ENCODE peak calls at places on chromosomes 7 and 10, in four cellular contexts. N, C, O and D are unnamed samples.

GRCh38 chr7:34454381-34454780 is 203.6 kb upstream of the NPSR1 start:
- DNase-seq in N (no peak), C (no peak), O (no peak), D (no peak)

GRCh38 chr10:112963835-112964234 is 13.8 kb downstream of the TCF7L2 start:
- DNase-seq in N (no peak), C (no peak), O (no peak), D (no peak)

GRCh38 chr7:50660040-50660829 is 95.0 kb upstream of the DDC start:
- DNase-seq in N (peak), C (no peak), O (no peak), D (peak)

GRCh38 chr10:33412261-33413092 is 78.0 kb upstream of the NRP1 start:
- DNase-seq in N (no peak), C (no peak), O (peak), D (peak)

GRCh38 chr7:96667026-96667425 is 42.6 kb downstream of the SEM1 start:
- DNase-seq in N (no peak), C (no peak), O (no peak), D (no peak)

GRCh38 chr7:155257482-155258232 is 40.0 kb upstream of the INSIG1 start:
- DNase-seq in N (no peak), C (peak), O (peak), D (peak)

GRCh38 chr7:143884978-143885559 is 16.9 kb downstream of the TCAF1 start:
- DNase-seq in N (no peak), C (peak), O (no peak), D (peak)

GRCh38 chr7:40147371-40148246 is 12.8 kb downstream of the SUGCT start:
- DNase-seq in N (no peak), C (no peak), O (no peak), D (no peak)

GRCh38 chr7:26853788-26854393 is 10.5 kb downstream of the SKAP2 start:
- DNase-seq in N (no peak), C (no peak), O (no peak), D (no peak)

GRCh38 chr7:11427686-11428273 is 404.2 kb downstream of the THSD7A start:
- DNase-seq in N (no peak), C (no peak), O (no peak), D (no peak)

GRCh38 chr10:42646692-42647640 is 8.6 kb upstream of the ZNF33B start:
- DNase-seq in N (no peak), C (peak), O (no peak), D (no peak)

GRCh38 chr7:155670521-155670920 is 26.1 kb downstream of the RBM33 start:
- DNase-seq in N (no peak), C (no peak), O (no peak), D (no peak)

GRCh38 chr10:6382081-6382480 is 179.3 kb downstream of the PFKFB3 start:
- DNase-seq in N (no peak), C (no peak), O (no peak), D (no peak)

GRCh38 chr7:24158976-24159375 is 125.0 kb upstream of the NPY start:
- DNase-seq in N (no peak), C (no peak), O (no peak), D (no peak)

DNA sequence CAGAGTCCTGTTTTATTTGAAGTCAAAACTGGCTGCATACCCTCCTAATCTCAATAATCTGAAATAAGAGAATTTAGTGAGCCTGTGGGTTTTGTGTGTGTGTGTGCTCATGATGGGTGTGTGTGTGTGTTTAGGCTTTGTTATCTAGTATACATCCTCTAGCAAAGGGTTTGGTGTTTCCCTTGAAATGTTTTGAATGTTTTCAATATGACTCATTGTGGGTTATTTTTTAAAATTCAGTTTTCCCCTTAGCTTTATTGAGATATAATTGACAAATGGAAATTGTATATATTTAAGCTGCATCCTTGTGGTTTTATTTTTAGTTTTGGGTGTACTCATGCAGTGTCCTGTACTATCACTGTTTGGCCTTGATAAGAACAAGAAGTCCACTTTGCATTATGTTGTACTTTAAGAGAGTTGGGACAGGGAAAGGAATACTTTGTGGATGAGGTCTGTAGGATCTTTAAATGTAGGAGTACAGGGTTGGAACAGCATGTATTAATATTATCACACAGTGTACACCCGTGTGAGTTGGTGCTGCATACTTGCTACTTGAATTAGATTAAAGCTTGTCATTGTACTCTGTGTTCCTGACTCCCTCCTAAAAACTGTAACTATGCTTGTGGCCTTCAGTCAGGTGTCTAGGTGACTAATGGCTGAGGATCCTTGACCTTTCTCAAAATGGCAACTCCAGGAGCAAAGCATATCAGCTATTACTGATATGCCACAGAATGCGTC is 58.3 kb downstream of the VCL start:
- DNase-seq in N (no peak), C (peak), O (no peak), D (no peak)
- H3K4me3 ChIP-seq in N (no peak), C (no peak), O (no peak), D (no peak)

GRCh38 chr10:81036257-81036656 is 498.6 kb downstream of the SH2D4B start:
- DNase-seq in N (no peak), C (no peak), O (no peak), D (no peak)

GRCh38 chr10:81040031-81040430 is 502.3 kb downstream of the SH2D4B start:
- DNase-seq in N (no peak), C (no peak), O (no peak), D (no peak)

GRCh38 chr10:81031774-81032173 is 494.1 kb downstream of the SH2D4B start:
- DNase-seq in N (no peak), C (no peak), O (no peak), D (no peak)

GRCh38 chr10:81034376-81034775 is 496.7 kb downstream of the SH2D4B start:
- DNase-seq in N (no peak), C (no peak), O (no peak), D (no peak)
- TF ChIP-seq CTCF in N (no peak), C (no peak), O (no peak), D (no peak)

DNA sequence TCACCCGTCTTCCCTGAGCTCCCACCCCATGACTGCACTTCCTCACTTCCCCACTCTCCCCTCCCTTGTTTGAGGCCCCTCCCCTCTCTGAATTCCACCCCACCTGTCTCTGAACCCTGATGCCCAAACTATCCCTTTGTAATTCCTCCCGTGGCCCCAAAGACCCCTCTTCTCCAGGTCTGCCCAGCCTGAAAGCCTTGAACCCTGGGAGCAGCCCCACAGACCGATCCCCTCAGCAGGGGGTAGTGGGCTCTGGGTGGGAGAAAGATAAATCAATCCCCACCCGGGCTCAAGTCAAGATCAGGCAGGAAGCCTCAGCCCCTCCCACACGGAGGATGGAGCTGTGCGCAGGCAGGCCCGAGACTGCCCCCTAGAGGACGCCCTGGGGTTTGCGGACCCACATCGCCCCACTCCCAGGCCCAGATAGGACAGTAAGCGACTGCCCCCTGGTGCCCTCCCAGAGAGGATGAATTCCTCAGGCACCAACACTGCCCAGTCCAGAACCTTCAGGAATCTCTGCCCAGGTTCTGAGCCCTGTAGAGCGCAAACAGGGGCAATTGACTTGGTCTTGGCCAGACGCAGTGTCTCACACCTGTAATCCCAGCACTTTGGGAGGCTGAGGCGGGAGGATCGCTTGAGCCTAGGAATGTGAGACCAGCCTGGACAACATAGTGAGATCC is 11.7 kb downstream of the HSPB1 start:
- DNase-seq in N (peak), C (peak), O (peak), D (peak)
- TF ChIP-seq POLR2A in N (no peak), C (no peak), O (no peak), D (no peak)

DNA sequence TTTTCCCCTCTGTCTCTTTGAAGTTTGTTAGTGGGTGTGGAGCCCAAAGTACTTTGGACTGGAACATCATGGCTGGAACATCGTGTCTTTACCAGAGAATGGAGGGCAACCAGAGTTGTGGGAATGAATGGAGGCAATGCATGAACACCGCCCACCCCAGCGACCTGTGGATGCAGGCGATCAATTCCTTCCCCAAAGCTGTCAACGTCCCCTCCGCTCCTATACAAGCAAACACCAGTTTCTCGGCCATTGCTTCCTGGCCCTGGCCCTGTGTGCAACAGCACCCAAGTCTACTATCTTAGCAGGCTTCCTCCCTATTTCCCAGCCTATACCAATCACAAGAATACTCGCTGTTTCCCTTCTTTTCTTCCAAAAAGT is 62.6 kb downstream of the CARD11 start:
- DNase-seq in N (no peak), C (no peak), O (no peak), D (no peak)
- H3K4me3 ChIP-seq in N (no peak), C (no peak), O (no peak), D (no peak)

DNA sequence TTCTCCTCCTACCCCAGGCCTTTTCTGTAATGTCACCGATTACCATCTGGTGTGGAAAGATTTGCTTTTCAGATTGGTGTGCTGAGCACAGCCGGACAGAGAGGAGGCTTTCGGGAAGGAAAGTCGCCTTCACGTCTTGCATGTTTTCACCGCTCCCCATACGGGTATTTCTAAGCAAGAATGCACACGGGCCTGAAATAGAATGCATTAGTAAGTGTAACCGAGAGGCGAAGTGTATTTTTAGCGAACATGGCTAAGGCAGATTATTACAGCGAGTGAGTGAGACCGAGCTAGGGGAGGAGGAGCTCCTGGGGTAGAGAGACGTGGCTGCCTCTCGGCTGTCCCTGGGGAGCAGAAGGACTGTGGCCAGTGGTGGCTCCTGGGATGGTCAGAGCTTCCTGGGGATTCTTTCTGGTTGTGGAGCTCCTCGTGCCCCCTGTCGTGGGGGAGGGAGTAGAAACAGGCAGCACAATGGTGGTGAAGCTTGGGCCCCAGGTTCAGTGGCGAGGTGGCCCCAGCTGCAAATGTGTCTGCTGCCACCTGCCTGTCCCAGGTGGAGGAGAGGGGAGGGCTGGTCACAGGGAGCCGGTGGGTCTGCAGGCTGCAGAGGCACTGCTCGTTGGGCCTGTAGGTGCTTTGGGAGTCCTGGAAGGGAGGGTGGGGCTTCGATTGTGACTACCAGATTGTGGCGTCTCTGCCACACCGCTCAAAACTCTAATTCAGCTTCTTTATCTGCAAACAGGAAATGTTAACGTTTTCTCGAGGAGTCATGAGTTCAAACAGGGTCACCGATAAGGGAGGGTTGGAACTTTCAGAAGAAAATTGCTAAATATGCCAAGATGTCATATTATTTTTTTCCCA is 135.8 kb downstream of the CAMK1D start:
- DNase-seq in N (no peak), C (peak), O (no peak), D (no peak)
- TF ChIP-seq CTCF in N (no peak), C (peak), O (no peak), D (no peak)